ENCODE peak calls at places on chromosome 9, in nine cellular contexts. B is neuronal stem cell; M is CD8-positive, alpha-beta memory T cell; W is ovary; F is prostate gland; H is uterus; K is upper lobe of right lung; Y is colonic mucosa; N is trophoblast cell. Q is an unnamed sample.

GRCh38 chr9:1044643-1045042 is 5.5 kb upstream of the DMRT2 start:
- DNase-seq in M (no peak), Y (no peak), N (no peak), F (no peak), H (peak; percentile 29), B (no peak), W (no peak), K (no peak), Q (no peak)

GRCh38 chr9:133558191-133559126 is 24.0 kb downstream of the ADAMTSL2 start:
- DNase-seq in K (no peak), H (no peak), F (no peak), M (no peak), Y (no peak), N (peak; percentile 24), W (no peak), B (no peak), Q (no peak)

GRCh38 chr9:27133817-27134216 is 24.8 kb downstream of the TEK start:
- DNase-seq in K (no peak), M (no peak), N (no peak), B (no peak), F (no peak), W (no peak), H (no peak), Y (no peak), Q (no peak)

GRCh38 chr9:6944896-6945295 is 187.1 kb downstream of the KDM4C start:
- DNase-seq in Y (no peak), F (no peak), M (no peak), W (no peak), K (no peak), H (no peak), B (no peak), N (peak; percentile 73), Q (no peak)

GRCh38 chr9:131320031-131320685 is 30.6 kb downstream of the PLPP7 start:
- DNase-seq in N (peak; percentile 87), B (no peak), M (no peak), W (no peak), H (peak; percentile 52), K (peak; percentile 60), Y (no peak), F (no peak), Q (no peak)

GRCh38 chr9:14888272-14888671 is 22.0 kb downstream of the FREM1 start:
- DNase-seq in F (no peak), Y (no peak), M (no peak), B (no peak), H (no peak), N (no peak), K (no peak), W (no peak), Q (no peak)

GRCh38 chr9:134322781-134323241 is 3.4 kb upstream of the RXRA start:
- DNase-seq in Y (no peak), K (peak; percentile 59), W (peak; percentile 9), H (peak; percentile 12), B (no peak), M (no peak), N (no peak), F (no peak), Q (no peak)

GRCh38 chr9:96566401-96567202 is 53.0 kb downstream of the CDC14B start:
- DNase-seq in N (peak; percentile 72), W (peak; percentile 49), H (peak; percentile 65), Y (peak; percentile 91), F (peak; percentile 69), M (peak; percentile 74), B (peak; percentile 68), K (peak; percentile 92), Q (peak; percentile 89)

GRCh38 chr9:136399176-136400037 is 563 bp downstream of the SNAPC4 start:
- DNase-seq in M (peak; percentile 35), F (no peak), N (peak; percentile 21), W (no peak), K (no peak), Y (no peak), H (no peak), B (no peak), Q (peak; percentile 82)

GRCh38 chr9:109444771-109445320 is 53.3 kb downstream of the PTPN3 start:
- DNase-seq in W (no peak), N (peak; percentile 94), K (no peak), F (no peak), H (no peak), Y (no peak), B (no peak), M (no peak), Q (no peak)

GRCh38 chr9:95366731-95367325 is 49.3 kb upstream of the FANCC start:
- DNase-seq in Y (no peak), N (no peak), M (no peak), F (no peak), B (no peak), H (no peak), W (no peak), K (no peak), Q (no peak)

GRCh38 chr9:113511047-113511521 is 47.6 kb downstream of the RGS3 start:
- DNase-seq in K (no peak), W (no peak), H (no peak), B (no peak), M (no peak), Y (peak; percentile 70), F (no peak), N (no peak), Q (peak; percentile 86)

GRCh38 chr9:109307380-109308240 is 13.2 kb downstream of the EPB41L4B start:
- DNase-seq in B (no peak), F (no peak), M (no peak), H (no peak), W (no peak), K (no peak), Y (peak; percentile 90), N (no peak), Q (no peak)

GRCh38 chr9:81893929-81894328 is 34.3 kb upstream of the SPATA31D4 start:
- DNase-seq in K (no peak), N (no peak), F (no peak), B (no peak), M (no peak), H (no peak), Y (no peak), W (no peak), Q (no peak)

GRCh38 chr9:12696931-12697622 is 3.9 kb downstream of the TYRP1 start:
- DNase-seq in K (no peak), H (no peak), M (no peak), W (no peak), Y (no peak), B (no peak), F (no peak), N (no peak), Q (no peak)

GRCh38 chr9:116504893-116505480 is 182.1 kb upstream of the TRIM32 start:
- DNase-seq in M (no peak), B (no peak), Y (no peak), K (no peak), H (no peak), W (no peak), F (no peak), N (peak; percentile 15), Q (no peak)

GRCh38 chr9:89431930-89432725 is 65.8 kb downstream of the SEMA4D start:
- DNase-seq in W (no peak), B (no peak), K (no peak), M (no peak), F (no peak), N (no peak), H (no peak), Y (no peak), Q (no peak)
- H3K4me1 ChIP-seq in W (peaks cover 5% of the 10 kb centered on the region), B (peaks cover 21% of the 10 kb centered on the region), K (peaks cover 30% of the 10 kb centered on the region), M (peaks cover 93% of the 10 kb centered on the region), F (peaks cover 14% of the 10 kb centered on the region), N (peaks cover 14% of the 10 kb centered on the region), H (no peaks in the 10 kb centered on the region), Y (peaks cover 22% of the 10 kb centered on the region), Q (peaks cover 4% of the 10 kb centered on the region)

DNA sequence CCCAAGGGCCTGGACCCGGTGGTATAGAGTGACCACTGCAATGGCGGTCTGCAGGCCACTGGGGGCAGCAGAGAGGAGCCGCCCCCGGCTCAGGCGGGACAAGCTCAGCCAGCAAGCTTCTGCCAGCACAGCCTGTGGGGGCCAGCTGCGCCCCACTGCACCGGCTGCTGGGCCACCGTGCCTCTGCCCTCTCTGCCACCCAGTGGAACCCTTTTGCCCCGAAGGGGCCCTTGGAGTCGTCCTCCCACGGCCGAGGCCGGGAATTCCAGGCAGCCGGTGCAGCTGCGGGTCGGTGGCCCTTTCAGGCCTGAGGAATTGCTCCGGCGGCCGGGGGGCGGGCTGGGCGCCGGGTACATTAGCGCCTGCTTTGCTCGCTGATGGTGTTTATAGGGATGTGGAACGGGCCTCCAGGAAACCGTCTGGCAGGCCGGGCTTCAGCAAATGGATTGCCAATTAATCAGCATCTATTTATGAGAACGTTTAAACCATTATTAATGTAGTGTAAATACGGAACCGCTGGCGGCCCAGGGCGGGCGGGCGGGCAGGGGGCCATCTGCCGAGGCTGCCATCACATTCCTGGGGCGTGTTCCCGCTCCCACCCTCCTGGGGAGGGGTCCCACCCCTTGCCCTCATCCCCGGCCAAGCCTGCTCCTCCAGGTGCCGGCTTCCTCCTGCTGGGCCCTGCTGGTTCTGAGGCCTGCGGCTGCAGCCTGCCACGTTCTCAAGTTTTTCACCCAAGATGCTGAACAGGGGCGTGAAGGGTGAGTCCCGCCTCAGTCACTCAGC is 127.4 kb downstream of the BARX1 start:
- DNase-seq in M (no peak), N (peak; percentile 35), Y (peak; percentile 35), K (peak; percentile 78), H (no peak), B (peak; percentile 60), W (no peak), F (no peak), Q (peak; percentile 88)
- H3K4me3 ChIP-seq in M (no peak overlapping the region), N (no peak overlapping the region), Y (peak overlapping the region; percentile 23), K (peak overlapping the region; percentile 32), H (peak overlapping the region; percentile 21), B (peak overlapping the region; percentile 42), W (peak overlapping the region; percentile 1), F (peak overlapping the region; percentile 6), Q (peak overlapping the region; percentile 38)

GRCh38 chr9:121745396-121745695 is 93.9 kb downstream of the DAB2IP start:
- DNase-seq in Y (no peak), K (no peak), F (no peak), H (no peak), M (no peak), N (no peak), B (no peak), W (no peak), Q (no peak)

GRCh38 chr9:121744002-121744686 is 92.7 kb downstream of the DAB2IP start:
- DNase-seq in B (no peak), W (no peak), N (peak; percentile 77), M (peak; percentile 41), F (peak; percentile 81), K (peak; percentile 77), H (no peak), Y (peak; percentile 80), Q (peak; percentile 54)

GRCh38 chr9:121744687-121745395 is 93.4 kb downstream of the DAB2IP start:
- DNase-seq in Y (no peak), H (no peak), F (no peak), W (no peak), B (no peak), N (peak; percentile 90), M (no peak), K (no peak), Q (no peak)

GRCh38 chr9:121748080-121748479 is 96.6 kb downstream of the DAB2IP start:
- DNase-seq in B (no peak), W (no peak), M (no peak), Y (no peak), K (no peak), N (no peak), H (no peak), F (no peak), Q (no peak)

GRCh38 chr9:121746411-121746810 is 95.0 kb downstream of the DAB2IP start:
- DNase-seq in N (no peak), K (no peak), M (no peak), B (no peak), F (no peak), H (no peak), Y (no peak), W (no peak), Q (no peak)
- H3K4me1 ChIP-seq in N (peaks cover 46% of the 10 kb centered on the region), K (peaks cover 58% of the 10 kb centered on the region), M (peaks cover 12% of the 10 kb centered on the region), B (peaks cover 55% of the 10 kb centered on the region), F (peaks cover 11% of the 10 kb centered on the region), H (peaks cover 12% of the 10 kb centered on the region), Y (peaks cover 13% of the 10 kb centered on the region), W (peaks cover 53% of the 10 kb centered on the region), Q (peaks cover 38% of the 10 kb centered on the region)

GRCh38 chr9:110742741-110743371 is 74.3 kb downstream of the MUSK start:
- DNase-seq in W (peak; percentile 13), M (no peak), F (peak; percentile 21), H (no peak), Y (no peak), B (peak; percentile 41), K (no peak), N (no peak), Q (no peak)
- H3K4me3 ChIP-seq in W (no peak overlapping the region), M (no peak overlapping the region), F (no peak overlapping the region), H (no peak overlapping the region), Y (no peak overlapping the region), B (no peak overlapping the region), K (no peak overlapping the region), N (no peak overlapping the region), Q (no peak overlapping the region)

Q was measured in pancreas.